ENCODE peak calls at places on chromosome 19, in ten cellular contexts. R is WTC11, G is PC-3, Z is stomach, B is IMR-90, N is neural crest cell, L is mesothelial cell of epicardium, J is heart right ventricle, W is right lobe of liver, A is GM23338. F is an unnamed sample.

GRCh38 chr19:21568816-21569496 is 63.6 kb downstream of the ZNF429 start:
- DNase-seq in Z (peak), B (peak), N (no peak), G (no peak), J (peak), R (no peak), A (peak), L (no peak), W (peak), F (no peak)

GRCh38 chr19:38245826-38246498 is 10.2 kb downstream of the PPP1R14A start:
- DNase-seq in A (no peak), N (no peak), Z (no peak), G (no peak), L (no peak), W (no peak), R (no peak), J (no peak), B (peak), F (no peak)

GRCh38 chr19:55686311-55687050 is 11.5 kb downstream of the EPN1 start:
- DNase-seq in J (no peak), Z (no peak), W (peak), R (no peak), N (no peak), G (no peak), B (no peak), A (no peak), L (no peak), F (no peak)

GRCh38 chr19:17706750-17707181 is 12.5 kb upstream of the MAP1S start:
- DNase-seq in G (no peak), J (no peak), B (peak), R (peak), N (peak), W (no peak), L (no peak), Z (no peak), A (peak), F (no peak)

GRCh38 chr19:3836887-3837286 is 32.0 kb downstream of the ZFR2 start:
- DNase-seq in B (no peak), R (no peak), N (no peak), A (no peak), L (no peak), J (no peak), G (no peak), Z (no peak), W (no peak), F (no peak)

GRCh38 chr19:32878988-32879387 is 9.4 kb upstream of the SLC7A9 start:
- DNase-seq in W (no peak), B (no peak), G (no peak), R (no peak), Z (peak), J (no peak), A (no peak), L (no peak), N (no peak), F (no peak)

GRCh38 chr19:18502633-18503294 is 19.1 kb downstream of the ELL start:
- DNase-seq in Z (no peak), A (no peak), W (peak), G (no peak), N (no peak), B (no peak), R (no peak), L (no peak), J (no peak), F (no peak)

GRCh38 chr19:38207543-38207942 is 16.5 kb downstream of the DPF1 start:
- DNase-seq in L (no peak), J (no peak), A (no peak), G (no peak), Z (no peak), N (no peak), W (no peak), B (no peak), R (no peak), F (no peak)

GRCh38 chr19:1566392-1567115 is 1.6 kb downstream of the MEX3D start:
- DNase-seq in Z (peak), N (peak), W (no peak), R (peak), L (no peak), B (peak), G (peak), A (peak), J (peak), F (peak)

GRCh38 chr19:6725513-6726231 is 5.2 kb upstream of the C3 start:
- DNase-seq in J (no peak), N (no peak), L (no peak), G (no peak), R (no peak), Z (no peak), A (no peak), B (no peak), W (no peak), F (no peak)

GRCh38 chr19:8494158-8494557 is 8.3 kb downstream of the PRAM1 start:
- DNase-seq in B (no peak), A (peak), G (no peak), L (no peak), W (no peak), J (no peak), N (no peak), Z (no peak), R (no peak), F (no peak)

GRCh38 chr19:7700128-7700470 is 1.8 kb downstream of the FCER2 start:
- DNase-seq in G (no peak), A (no peak), L (no peak), B (no peak), Z (no peak), W (no peak), J (no peak), N (no peak), R (no peak), F (no peak)

GRCh38 chr19:49896863-49897621 is at the start of gene IL4I1:
- DNase-seq in R (no peak), G (no peak), B (peak), L (no peak), Z (no peak), J (no peak), W (no peak), A (no peak), N (no peak), F (no peak)

GRCh38 chr19:45576682-45577081 is 7.9 kb downstream of the OPA3 start:
- DNase-seq in G (no peak), R (no peak), B (no peak), J (no peak), N (no peak), A (no peak), W (no peak), Z (no peak), L (no peak), F (no peak)

GRCh38 chr19:4652075-4652474 is 12.8 kb downstream of the TNFAIP8L1 start:
- DNase-seq in G (no peak), L (no peak), Z (no peak), B (no peak), N (no peak), A (no peak), W (no peak), J (no peak), R (no peak), F (no peak)

GRCh38 chr19:39409886-39410619 is 2.4 kb upstream of the PLEKHG2 start:
- DNase-seq in L (no peak), Z (peak), N (no peak), G (no peak), W (peak), R (peak), J (peak), A (peak), B (no peak), F (no peak)

GRCh38 chr19:58475714-58476497 is at the start of gene ZNF446:
- DNase-seq in J (peak), N (peak), R (peak), L (peak), B (peak), W (peak), A (peak), Z (peak), G (peak), F (peak)
- TF ChIP-seq CTCF in J (no peak), N (no peak), R (no peak), L (no peak), B (no peak), W (no peak), A (no peak), Z (no peak), G (no peak), F (no peak)

DNA sequence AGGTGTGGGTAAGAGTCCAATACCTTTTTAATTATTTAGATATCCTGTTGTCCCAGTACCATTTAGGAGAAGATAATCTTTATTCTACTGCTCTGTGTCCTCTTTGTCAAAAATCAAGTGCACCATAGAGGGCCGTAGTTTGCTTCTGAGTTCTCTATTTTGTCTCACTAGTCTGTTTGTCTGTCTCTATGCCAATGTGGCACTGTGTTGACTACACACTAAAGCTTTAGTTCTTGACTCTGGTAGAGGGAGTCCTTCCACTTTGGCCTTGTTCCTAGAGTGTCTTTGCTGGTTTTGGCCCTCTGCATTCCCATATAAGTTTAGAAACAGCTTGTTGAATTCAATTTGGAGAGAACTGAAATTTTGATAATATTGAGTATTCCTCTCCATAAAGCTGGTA is 75.9 kb downstream of the SCGB2B2 start:
- DNase-seq in J (no peak), A (no peak), B (no peak), L (no peak), W (no peak), N (no peak), G (no peak), Z (no peak), R (no peak), F (no peak)
- TF ChIP-seq CTCF in J (no peak), A (no peak), B (no peak), L (no peak), W (no peak), N (no peak), G (no peak), Z (no peak), R (no peak), F (no peak)

GRCh38 chr19:29017788-29018187 is 195.2 kb downstream of the UQCRFS1 start:
- DNase-seq in W (no peak), Z (no peak), L (no peak), N (no peak), R (no peak), G (no peak), B (no peak), J (no peak), A (no peak), F (no peak)
- TF ChIP-seq CTCF in W (no peak), Z (no peak), L (no peak), N (no peak), R (no peak), G (no peak), B (no peak), J (no peak), A (no peak), F (no peak)

DNA sequence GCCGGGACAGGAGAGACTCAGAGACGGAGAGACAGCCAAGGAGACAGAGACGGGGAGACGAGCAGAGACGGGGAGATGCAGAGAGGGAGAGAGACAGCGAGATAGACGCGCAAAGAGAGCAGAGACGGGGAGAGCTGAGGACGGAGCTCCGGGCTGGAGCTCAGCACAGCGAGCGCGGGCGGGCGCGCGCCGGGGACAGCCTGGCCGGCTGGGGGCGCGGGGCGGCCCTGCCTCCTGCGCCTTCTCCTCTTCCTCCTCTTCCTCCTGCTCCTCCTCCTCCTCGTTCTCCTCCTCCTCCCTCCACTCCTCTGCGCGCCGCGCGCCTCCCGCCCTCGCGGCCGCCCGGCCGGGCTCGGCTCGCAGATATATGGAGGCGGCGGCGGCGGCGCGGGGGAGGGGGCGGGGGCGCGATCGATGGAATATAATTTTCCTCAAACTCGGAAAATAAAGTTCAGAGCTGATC is at the start of gene ERFL:
- DNase-seq in G (no peak), L (no peak), Z (no peak), A (peak), J (no peak), W (no peak), B (no peak), R (no peak), N (no peak), F (no peak)
- TF ChIP-seq CTCF in G (no peak), L (no peak), Z (no peak), A (no peak), J (no peak), W (no peak), B (no peak), R (no peak), N (peak), F (no peak)

GRCh38 chr19:47601180-47601904 is 7.6 kb upstream of the BICRA start:
- DNase-seq in A (no peak), Z (peak), R (no peak), J (no peak), B (no peak), G (peak), W (peak), N (no peak), L (no peak), F (no peak)

GRCh38 chr19:47600246-47601179 is 8.4 kb upstream of the BICRA start:
- DNase-seq in N (peak), L (peak), J (peak), R (peak), W (peak), G (peak), A (peak), B (peak), Z (peak), F (peak)

GRCh38 chr19:47608074-47608907 is 643 bp upstream of the BICRA start:
- DNase-seq in B (peak), R (peak), N (peak), Z (peak), A (peak), W (peak), L (peak), G (peak), J (peak), F (peak)

GRCh38 chr19:47607564-47608073 is 1.3 kb upstream of the BICRA start:
- DNase-seq in Z (no peak), J (no peak), B (no peak), L (no peak), N (no peak), R (no peak), G (no peak), W (no peak), A (no peak), F (no peak)

GRCh38 chr19:47603706-47604310 is 5.1 kb upstream of the BICRA start:
- DNase-seq in R (no peak), G (no peak), J (no peak), Z (no peak), L (no peak), W (no peak), N (no peak), A (no peak), B (no peak), F (no peak)
- TF ChIP-seq CTCF in R (no peak), G (no peak), J (no peak), Z (no peak), L (no peak), W (no peak), N (no peak), A (no peak), B (no peak), F (no peak)

DNA sequence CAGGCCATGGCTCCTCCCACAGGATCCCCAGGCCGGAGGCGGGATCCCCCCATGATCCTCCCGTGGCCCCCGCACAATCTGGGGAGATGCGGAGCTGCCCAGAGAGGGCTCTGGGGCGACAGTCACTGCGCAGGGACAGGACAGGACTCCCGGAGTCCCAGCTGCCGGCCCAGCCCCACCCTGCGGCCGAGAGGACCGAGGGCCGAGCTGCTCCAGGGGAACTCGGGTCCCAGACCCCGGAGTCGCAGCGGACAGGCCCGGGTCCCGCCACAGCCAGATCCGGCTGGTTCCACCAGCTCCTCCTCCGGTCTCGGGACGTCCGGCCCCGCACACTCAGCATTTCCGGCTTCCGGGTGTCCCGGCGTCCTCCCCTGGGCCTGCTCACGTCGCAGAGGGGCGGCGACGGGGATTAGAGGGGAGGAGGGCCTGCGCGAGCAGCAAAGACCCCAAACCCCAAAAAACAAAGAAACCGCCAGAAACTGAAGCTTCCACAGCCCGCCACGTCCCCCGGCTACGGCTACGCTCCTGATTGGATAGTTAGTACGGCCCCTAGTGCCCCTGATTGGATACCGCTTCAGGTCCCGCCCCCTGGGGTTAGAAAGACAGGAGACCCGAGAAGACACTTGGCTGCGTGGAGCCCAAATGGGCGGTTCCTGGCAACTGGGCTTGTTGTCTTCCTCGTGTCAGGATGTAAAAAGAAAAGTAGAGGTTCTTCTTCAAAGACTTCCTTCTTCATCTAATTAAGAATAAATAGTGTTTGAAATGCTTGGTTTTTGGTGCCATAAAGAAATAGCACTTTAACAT is 21.3 kb upstream of the OR10H1 start:
- DNase-seq in A (no peak), J (peak), B (peak), R (peak), N (no peak), Z (peak), G (peak), L (no peak), W (peak), F (no peak)
- TF ChIP-seq CTCF in A (no peak), J (no peak), B (peak), R (no peak), N (no peak), Z (no peak), G (no peak), L (no peak), W (no peak), F (no peak)

GRCh38 chr19:35848919-35849505 is 3.3 kb downstream of the NPHS1 start:
- DNase-seq in A (no peak), L (no peak), Z (no peak), G (no peak), R (no peak), W (no peak), B (no peak), N (no peak), J (no peak), F (no peak)

GRCh38 chr19:35852029-35852780 is at the start of gene NPHS1:
- DNase-seq in L (no peak), N (no peak), B (no peak), Z (no peak), R (no peak), J (no peak), G (no peak), W (no peak), A (no peak), F (no peak)

GRCh38 chr19:35853038-35853756 is 893 bp upstream of the NPHS1 start:
- DNase-seq in N (no peak), B (no peak), J (no peak), R (no peak), Z (no peak), L (no peak), W (no peak), G (no peak), A (no peak), F (no peak)

GRCh38 chr19:35848486-35848885 is 3.8 kb downstream of the NPHS1 start:
- DNase-seq in G (no peak), R (no peak), A (no peak), L (no peak), J (no peak), W (no peak), Z (no peak), N (no peak), B (no peak), F (no peak)

GRCh38 chr19:35851213-35852028 is 883 bp downstream of the NPHS1 start:
- DNase-seq in J (no peak), G (no peak), Z (no peak), A (peak), L (no peak), N (peak), W (no peak), B (no peak), R (peak), F (no peak)
- TF ChIP-seq CTCF in J (no peak), G (no peak), Z (no peak), A (peak), L (no peak), N (peak), W (no peak), B (no peak), R (peak), F (peak)

GRCh38 chr19:54262470-54262869 is 5.4 kb upstream of the LILRB5 start:
- DNase-seq in W (no peak), B (no peak), R (no peak), N (no peak), L (no peak), J (no peak), Z (no peak), G (no peak), A (no peak), F (no peak)

GRCh38 chr19:54262066-54262465 is 5.0 kb upstream of the LILRB5 start:
- DNase-seq in A (no peak), R (no peak), N (no peak), J (no peak), B (no peak), Z (peak), W (no peak), G (no peak), L (no peak), F (no peak)

GRCh38 chr19:54271106-54271505 is 9.8 kb downstream of the LILRB2 start:
- DNase-seq in A (no peak), L (no peak), R (no peak), Z (no peak), N (no peak), W (no peak), G (no peak), B (no peak), J (peak), F (no peak)

DNA sequence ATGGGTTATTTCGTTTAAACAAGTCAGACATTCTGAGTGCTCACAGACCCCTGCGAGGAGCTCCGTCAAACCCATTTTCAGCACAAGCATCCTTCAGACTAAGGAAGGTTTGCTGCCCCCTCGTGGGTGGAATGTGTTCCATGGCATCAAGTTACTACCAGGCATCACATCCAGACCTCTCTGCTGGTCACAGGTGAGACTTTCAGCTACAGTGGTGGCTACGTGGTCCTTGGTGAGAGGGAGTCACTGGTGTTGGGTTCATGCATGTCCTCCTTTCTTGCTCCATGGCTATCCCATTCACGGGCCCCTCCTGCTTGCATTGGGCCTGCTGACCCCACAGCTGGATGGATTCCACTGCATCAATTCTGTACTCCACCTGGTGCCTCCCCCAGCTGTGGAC is 9.1 kb upstream of the LILRB5 start:
- DNase-seq in J (peak), G (peak), N (peak), A (peak), L (peak), W (peak), B (peak), R (peak), Z (peak), F (peak)
- TF ChIP-seq CTCF in J (peak), G (peak), N (peak), A (peak), L (peak), W (peak), B (peak), R (peak), Z (peak), F (peak)

GRCh38 chr19:13036366-13036976 is 41.2 kb downstream of the NFIX start:
- DNase-seq in A (no peak), R (no peak), G (peak), B (peak), W (peak), N (no peak), J (no peak), Z (peak), L (no peak), F (no peak)
- TF ChIP-seq CTCF in A (peak), R (no peak), G (peak), B (no peak), W (peak), N (no peak), J (no peak), Z (no peak), L (no peak), F (no peak)

F was measured in progenitor cell of endocrine pancreas.